ENCODE peak calls at places on chromosomes 1 and 21, in four cellular contexts. U is GM03348, E is NCI-H226, W is uterus. A is an unnamed sample.

GRCh38 chr1:247111259-247111635 is 7.1 kb upstream of the ZNF669 start:
- DNase-seq in U (peak; percentile 62), E (no peak), W (peak; percentile 33), A (no peak)

GRCh38 chr21:45041351-45041805 is 33.0 kb upstream of the ADARB1 start:
- DNase-seq in U (peak; percentile 94), E (peak; percentile 64), W (peak; percentile 87), A (no peak)

GRCh38 chr1:21362096-21362495 is 71.8 kb upstream of the ECE1 start:
- DNase-seq in U (no peak), E (no peak), W (no peak), A (no peak)

GRCh38 chr1:47513393-47513792 is 75.5 kb downstream of the FOXD2 start:
- DNase-seq in U (no peak), E (no peak), W (no peak), A (no peak)

GRCh38 chr1:242081446-242081845 is 82.5 kb upstream of the MAP1LC3C start:
- DNase-seq in U (no peak), E (no peak), W (no peak), A (no peak)

GRCh38 chr1:110144366-110144765 is 5.9 kb upstream of the SLC6A17 start:
- DNase-seq in U (no peak), E (no peak), W (no peak), A (no peak)

GRCh38 chr1:69919129-69919921 is 286.1 kb downstream of the LRRC40 start:
- DNase-seq in U (no peak), E (no peak), W (no peak), A (no peak)

GRCh38 chr1:228972576-228972975 is 237.3 kb downstream of the RHOU start:
- DNase-seq in U (no peak), E (no peak), W (no peak), A (no peak)

GRCh38 chr1:29784276-29785136 is 548.2 kb downstream of the PTPRU start:
- DNase-seq in U (no peak), E (no peak), W (no peak), A (no peak)

GRCh38 chr1:159180516-159180915 is 9.1 kb downstream of the CADM3 start:
- DNase-seq in U (no peak), E (no peak), W (no peak), A (no peak)

GRCh38 chr1:52976183-52977035 is 49.3 kb downstream of the SCP2 start:
- DNase-seq in U (no peak), E (no peak), W (no peak), A (no peak)

GRCh38 chr1:160353223-160353622 is 10.0 kb downstream of the NCSTN start:
- DNase-seq in U (peak; percentile 36), E (no peak), W (no peak), A (no peak)

GRCh38 chr21:31279986-31280385 is 64.1 kb downstream of the TIAM1 start:
- DNase-seq in U (no peak), E (peak; percentile 16), W (no peak), A (no peak)

GRCh38 chr1:8201331-8201861 is 116.5 kb upstream of the SLC45A1 start:
- DNase-seq in U (peak; percentile 38), E (peak; percentile 54), W (no peak), A (peak; percentile 88)

GRCh38 chr1:113677250-113678158 is 81.8 kb downstream of the PHTF1 start:
- DNase-seq in U (peak; percentile 69), E (no peak), W (no peak), A (no peak)

GRCh38 chr1:119784127-119784781 is 15.5 kb upstream of the HMGCS2 start:
- DNase-seq in U (peak; percentile 53), E (peak; percentile 59), W (peak; percentile 65), A (peak; percentile 79)

GRCh38 chr1:53725238-53725689 is 13.7 kb downstream of the GLIS1 start:
- DNase-seq in U (no peak), E (no peak), W (no peak), A (no peak)

A was measured in trophoblast cell.